ENCODE peak calls at places on chromosomes 13 and 19, in nine cellular contexts. O is stimulated activated CD4-positive, alpha-beta T cell treated with anti-CD3 and anti-CD28 coated beads, Interleukin-1b, Interleukin-23, amount 100 ng/mL, for 24 hours; G is breast epithelium; N is kidney tubule cell; J is T-helper 1 cell; D is stimulated activated CD8-positive, alpha-beta memory T cell treated with anti-CD3 and anti-CD28 coated beads, Interleukin-15, amount 100 ng/mL, for 4 hours; B is AG09309; C is PC-3; L is T1000. A is an unnamed sample.
A peak's percentile ranks its signal among the peaks of the same experiment; 100 is the strongest.

GRCh38 chr13:80000679-80001509 is 340.0 kb downstream of the SPRY2 start:
- DNase-seq in O (no peak), G (no peak), N (no peak), J (no peak), D (no peak), B (no peak), C (no peak), L (no peak), A (no peak)

GRCh38 chr19:38930776-38931761 is at the start of gene MRPS12:
- DNase-seq in O (peak; percentile 89), G (peak; percentile 98), N (peak; percentile 99), J (peak; percentile 96), D (peak; percentile 95), B (peak; percentile 97), C (peak; percentile 97), L (peak; percentile 98), A (peak; percentile 91)

GRCh38 chr19:2775556-2776430 is 7.3 kb downstream of the SGTA start:
- DNase-seq in O (peak; percentile 47), G (no peak), N (peak; percentile 64), J (peak; percentile 35), D (peak; percentile 42), B (no peak), C (no peak), L (no peak), A (peak; percentile 36)

GRCh38 chr19:4580021-4580901 is 20.8 kb upstream of the SEMA6B start:
- DNase-seq in O (no peak), G (no peak), N (no peak), J (no peak), D (no peak), B (no peak), C (no peak), L (no peak), A (no peak)

GRCh38 chr13:99335603-99336002 is 28.4 kb upstream of the GPR183 start:
- DNase-seq in O (no peak), G (no peak), N (no peak), J (no peak), D (no peak), B (no peak), C (no peak), L (no peak), A (no peak)

GRCh38 chr19:11963566-11964355 is 1.1 kb upstream of the ZNF763 start:
- DNase-seq in O (peak; percentile 52), G (peak; percentile 79), N (peak; percentile 60), J (peak; percentile 56), D (peak; percentile 21), B (no peak), C (peak; percentile 57), L (peak; percentile 58), A (no peak)

GRCh38 chr19:16088351-16088984 is 12.2 kb downstream of the TPM4 start:
- DNase-seq in O (no peak), G (no peak), N (peak; percentile 17), J (no peak), D (no peak), B (no peak), C (no peak), L (no peak), A (no peak)

GRCh38 chr19:28577666-28578065 is 635.3 kb downstream of the UQCRFS1 start:
- DNase-seq in O (no peak), G (no peak), N (no peak), J (no peak), D (no peak), B (no peak), C (no peak), L (no peak), A (no peak)

GRCh38 chr19:17777840-17778620 is 16.9 kb upstream of the B3GNT3 start:
- DNase-seq in O (peak; percentile 28), G (no peak), N (peak; percentile 73), J (no peak), D (no peak), B (no peak), C (peak; percentile 94), L (no peak), A (no peak)

GRCh38 chr13:26759156-26759906 is 1.3 kb downstream of the GPR12 start:
- DNase-seq in O (no peak), G (no peak), N (no peak), J (no peak), D (no peak), B (no peak), C (no peak), L (no peak), A (no peak)

GRCh38 chr13:73702419-73703071 is 431.7 kb downstream of the KLF12 start:
- DNase-seq in O (no peak), G (no peak), N (peak; percentile 4), J (peak; percentile 34), D (no peak), B (no peak), C (peak; percentile 45), L (no peak), A (no peak)

GRCh38 chr13:52003551-52003950 is 7.7 kb downstream of the ATP7B start:
- DNase-seq in O (no peak), G (no peak), N (no peak), J (no peak), D (no peak), B (no peak), C (no peak), L (no peak), A (no peak)

GRCh38 chr19:19485998-19486290 is 29.4 kb downstream of the TSSK6 start:
- DNase-seq in O (no peak), G (no peak), N (no peak), J (no peak), D (no peak), B (no peak), C (no peak), L (no peak), A (no peak)

GRCh38 chr19:32830231-32831014 is 39.1 kb downstream of the SLC7A9 start:
- DNase-seq in O (no peak), G (no peak), N (peak; percentile 52), J (no peak), D (no peak), B (peak; percentile 45), C (peak; percentile 25), L (peak; percentile 25), A (peak; percentile 4)